ENCODE peak calls at places on chromosomes 13 and 19, in nine cellular contexts. W, M, S, R, J, V, X, B and Y are unnamed samples.

GRCh38 chr13:111064661-111065060 is 50.4 kb upstream of the ARHGEF7 start:
- DNase-seq in W (no peak), M (no peak), S (no peak), R (no peak), J (no peak), V (no peak), X (no peak), B (no peak), Y (no peak)

GRCh38 chr19:50371914-50372475 is 4.3 kb upstream of the NR1H2 start:
- DNase-seq in W (no peak), M (no peak), S (no peak), R (no peak), J (no peak), V (no peak), X (no peak), B (no peak), Y (no peak)

GRCh38 chr13:86946734-86947133 is 724.4 kb upstream of the SLITRK5 start:
- DNase-seq in W (no peak), M (no peak), S (no peak), R (no peak), J (no peak), V (no peak), X (no peak), B (no peak), Y (no peak)

GRCh38 chr13:104984296-104984818 is 1551.1 kb downstream of the EFNB2 start:
- DNase-seq in W (no peak), M (no peak), S (no peak), R (no peak), J (peak; percentile 7), V (no peak), X (no peak), B (peak; percentile 31), Y (no peak)

GRCh38 chr13:111513766-111514611 is 193.5 kb downstream of the TEX29 start:
- DNase-seq in W (no peak), M (no peak), S (no peak), R (no peak), J (no peak), V (no peak), X (no peak), B (no peak), Y (no peak)

GRCh38 chr19:2276429-2276989 is 5.5 kb downstream of the PEAK3 start:
- DNase-seq in W (no peak), M (no peak), S (no peak), R (no peak), J (no peak), V (no peak), X (no peak), B (no peak), Y (no peak)

GRCh38 chr13:77859450-77859849 is 59.2 kb downstream of the EDNRB start:
- DNase-seq in W (no peak), M (no peak), S (no peak), R (no peak), J (no peak), V (no peak), X (no peak), B (no peak), Y (no peak)

GRCh38 chr13:20222553-20222952 is 9.6 kb downstream of the GJB6 start:
- DNase-seq in W (no peak), M (no peak), S (no peak), R (no peak), J (no peak), V (no peak), X (no peak), B (no peak), Y (no peak)

GRCh38 chr19:39607021-39607420 is 4.7 kb downstream of the LGALS13 start:
- DNase-seq in W (no peak), M (no peak), S (no peak), R (no peak), J (no peak), V (no peak), X (no peak), B (no peak), Y (no peak)